ENCODE peak calls at places on chromosomes 3 and 15, in five cellular contexts. J is OCI-LY7, R is GM06990, P is fibroblast of pulmonary artery, M is Caco-2. D is an unnamed sample.

GRCh38 chr3:182182531-182182968 is 470.8 kb downstream of the SOX2 start:
- DNase-seq in J (no peak), R (peak), P (no peak), M (no peak), D (peak)

GRCh38 chr3:24495334-24495994 is 814 bp upstream of the THRB start:
- DNase-seq in J (no peak), R (no peak), P (no peak), M (peak), D (no peak)

GRCh38 chr3:32506466-32506865 is 3.8 kb upstream of the CMTM6 start:
- DNase-seq in J (no peak), R (no peak), P (no peak), M (no peak), D (no peak)

GRCh38 chr3:172391592-172392302 is 56.5 kb downstream of the GHSR start:
- DNase-seq in J (no peak), R (no peak), P (peak), M (no peak), D (no peak)

GRCh38 chr3:186544281-186544680 is at the start of gene CRYGS:
- DNase-seq in J (no peak), R (no peak), P (no peak), M (no peak), D (no peak)

GRCh38 chr15:69869881-69870465 is 227.7 kb downstream of the TLE3 start:
- DNase-seq in J (no peak), R (no peak), P (peak), M (no peak), D (no peak)

GRCh38 chr15:72503147-72503546 is 29.0 kb downstream of the ARIH1 start:
- DNase-seq in J (no peak), R (no peak), P (no peak), M (no peak), D (no peak)

GRCh38 chr3:112357888-112358287 is 24.9 kb downstream of the CD200 start:
- DNase-seq in J (no peak), R (no peak), P (no peak), M (no peak), D (peak)

GRCh38 chr3:8338424-8338823 is 163.2 kb upstream of the LMCD1 start:
- DNase-seq in J (no peak), R (no peak), P (no peak), M (no peak), D (no peak)

GRCh38 chr3:114499986-114500385 is 206.2 kb downstream of the TIGIT start:
- DNase-seq in J (no peak), R (no peak), P (peak), M (no peak), D (peak)

GRCh38 chr3:60161334-60161733 is 1089.9 kb downstream of the FHIT start:
- DNase-seq in J (no peak), R (no peak), P (no peak), M (no peak), D (no peak)

GRCh38 chr15:59200560-59200959 is 6.1 kb upstream of the LDHAL6B start:
- DNase-seq in J (no peak), R (no peak), P (no peak), M (no peak), D (no peak)

GRCh38 chr3:157335677-157336076 is 101.0 kb upstream of the PTX3 start:
- DNase-seq in J (no peak), R (no peak), P (peak), M (no peak), D (no peak)

GRCh38 chr3:149753717-149754116 is 1.4 kb upstream of the COMMD2 start:
- DNase-seq in J (no peak), R (no peak), P (no peak), M (no peak), D (no peak)

GRCh38 chr15:37481126-37481525 is 380.8 kb upstream of the MEIS2 start:
- DNase-seq in J (no peak), R (no peak), P (no peak), M (no peak), D (no peak)

GRCh38 chr3:112074006-112074405 is 12.2 kb upstream of the C3orf52 start:
- DNase-seq in J (no peak), R (no peak), P (no peak), M (no peak), D (no peak)

GRCh38 chr3:10437272-10437994 is 68.0 kb downstream of the ATP2B2 start:
- DNase-seq in J (no peak), R (peak), P (peak), M (no peak), D (peak)

GRCh38 chr3:69785769-69786311 is 46.6 kb downstream of the MITF start:
- DNase-seq in J (no peak), R (no peak), P (no peak), M (no peak), D (no peak)

GRCh38 chr3:119347036-119347435 is 52.9 kb downstream of the ARHGAP31 start:
- DNase-seq in J (no peak), R (no peak), P (no peak), M (no peak), D (no peak)

GRCh38 chr3:101128786-101129185 is 135.6 kb upstream of the ABI3BP start:
- DNase-seq in J (no peak), R (no peak), P (no peak), M (no peak), D (no peak)

GRCh38 chr15:59550961-59551360 is 60.6 kb upstream of the GCNT3 start:
- DNase-seq in J (no peak), R (no peak), P (no peak), M (peak), D (no peak)

GRCh38 chr3:134646086-134646485 is 4.7 kb downstream of the KY start:
- DNase-seq in J (no peak), R (no peak), P (no peak), M (no peak), D (no peak)

GRCh38 chr15:63856711-63857458 is 23.1 kb upstream of the HERC1 start:
- DNase-seq in J (no peak), R (no peak), P (peak), M (no peak), D (no peak)

GRCh38 chr15:22884344-22884743 is 45.9 kb downstream of the NIPA2 start:
- DNase-seq in J (peak), R (no peak), P (no peak), M (peak), D (no peak)
- TF ChIP-seq CTCF in J (peak), R (peak), P (peak), M (no peak), D (peak)

GRCh38 chr3:131530374-131530773 is 27.6 kb upstream of the MRPL3 start:
- DNase-seq in J (no peak), R (no peak), P (no peak), M (no peak), D (no peak)

GRCh38 chr3:131530843-131531242 is 28.1 kb upstream of the MRPL3 start:
- DNase-seq in J (no peak), R (no peak), P (no peak), M (no peak), D (no peak)

GRCh38 chr3:131532645-131533044 is 29.9 kb upstream of the MRPL3 start:
- DNase-seq in J (no peak), R (no peak), P (no peak), M (no peak), D (no peak)

GRCh38 chr3:131526801-131527347 is 24.1 kb upstream of the MRPL3 start:
- DNase-seq in J (no peak), R (peak), P (peak), M (no peak), D (peak)
- TF ChIP-seq CTCF in J (no peak), R (no peak), P (peak), M (no peak), D (peak)

DNA sequence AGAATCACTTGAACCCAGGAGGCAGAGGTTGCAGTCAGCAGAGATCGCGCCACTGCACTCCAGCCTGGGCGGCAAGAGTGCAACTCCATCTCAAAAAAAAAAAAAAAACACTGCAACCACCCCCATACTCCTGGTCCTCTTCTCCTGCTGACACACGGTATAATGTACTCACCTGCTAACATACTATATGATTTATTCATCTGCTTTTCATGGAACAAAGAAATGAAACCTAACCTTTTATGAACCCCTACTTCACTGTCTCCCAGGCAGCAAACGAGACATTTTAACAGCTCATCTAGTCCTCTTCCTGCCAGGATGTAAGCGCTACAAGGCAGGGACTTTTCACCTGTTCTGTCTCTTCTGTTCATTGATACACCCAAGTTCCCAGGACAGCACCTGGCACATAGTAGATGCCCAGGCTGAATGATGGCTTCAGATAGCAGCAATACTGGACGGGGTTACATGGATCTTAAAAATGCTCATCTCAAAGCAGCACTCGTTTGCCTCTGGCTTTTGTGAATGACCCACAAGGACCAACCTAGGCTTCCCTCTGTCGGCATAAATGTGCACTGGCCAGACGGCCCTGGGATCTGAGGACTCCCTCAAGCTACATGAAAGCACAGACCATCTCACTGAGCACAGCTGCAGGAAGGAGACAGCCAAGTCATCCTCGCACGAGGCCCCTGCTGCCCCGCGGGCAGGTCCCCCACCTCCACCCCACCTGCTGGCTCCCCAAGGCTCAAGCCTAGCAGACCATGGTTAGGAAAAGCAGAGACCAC is 20.3 kb downstream of the XXYLT1 start:
- DNase-seq in J (peak), R (peak), P (peak), M (no peak), D (peak)
- TF ChIP-seq CTCF in J (no peak), R (peak), P (peak), M (no peak), D (peak)

GRCh38 chr15:91968610-91969009 is 115.1 kb downstream of the SLCO3A1 start:
- DNase-seq in J (no peak), R (no peak), P (no peak), M (no peak), D (no peak)
- TF ChIP-seq CTCF in J (peak), R (peak), P (no peak), M (no peak), D (no peak)

GRCh38 chr3:44418549-44418948 is 58.9 kb downstream of the ZNF445 start:
- DNase-seq in J (no peak), R (no peak), P (no peak), M (no peak), D (no peak)
- TF ChIP-seq CTCF in J (peak), R (peak), P (peak), M (peak), D (peak)

D was measured in GM12865.